ENCODE peak calls at places on chromosomes 2 and 18, in six cellular contexts. One of them, this sample, is unnamed.

GRCh38 chr2:229713371-229714079 is 830 bp downstream of the DNER start:
- DNase-seq in activated naive CD4-positive, alpha-beta T cell: no peak
- DNase-seq in CD4-positive, alpha-beta T cell: no peak
- DNase-seq in globus pallidus: peak; percentile 83
- DNase-seq in stimulated activated CD8-positive, alpha-beta memory T cell treated with anti-CD3 and anti-CD28 coated beads, Interleukin-2, amount 100 ng/mL, for 48 hours: no peak
- DNase-seq in epithelial cell of prostate: no peak
- DNase-seq in this sample: peak; percentile 25

GRCh38 chr2:196758474-196759377 is 40.8 kb downstream of the GTF3C3 start:
- DNase-seq in activated naive CD4-positive, alpha-beta T cell: no peak
- DNase-seq in CD4-positive, alpha-beta T cell: no peak
- DNase-seq in globus pallidus: peak; percentile 18
- DNase-seq in stimulated activated CD8-positive, alpha-beta memory T cell treated with anti-CD3 and anti-CD28 coated beads, Interleukin-2, amount 100 ng/mL, for 48 hours: no peak
- DNase-seq in epithelial cell of prostate: no peak
- DNase-seq in this sample: peak; percentile 45

GRCh38 chr2:73233932-73234832 is at the start of gene CCT7:
- DNase-seq in activated naive CD4-positive, alpha-beta T cell: peak; percentile 59
- DNase-seq in CD4-positive, alpha-beta T cell: peak; percentile 80
- DNase-seq in globus pallidus: peak; percentile 95
- DNase-seq in stimulated activated CD8-positive, alpha-beta memory T cell treated with anti-CD3 and anti-CD28 coated beads, Interleukin-2, amount 100 ng/mL, for 48 hours: peak; percentile 75
- DNase-seq in epithelial cell of prostate: peak; percentile 55
- DNase-seq in this sample: peak; percentile 93

GRCh38 chr2:168369087-168369486 is 87.0 kb upstream of the CERS6 start:
- DNase-seq in activated naive CD4-positive, alpha-beta T cell: no peak
- DNase-seq in CD4-positive, alpha-beta T cell: no peak
- DNase-seq in globus pallidus: no peak
- DNase-seq in stimulated activated CD8-positive, alpha-beta memory T cell treated with anti-CD3 and anti-CD28 coated beads, Interleukin-2, amount 100 ng/mL, for 48 hours: no peak
- DNase-seq in epithelial cell of prostate: no peak
- DNase-seq in this sample: no peak

GRCh38 chr2:37376421-37377186 is 32.2 kb downstream of the QPCT start:
- DNase-seq in activated naive CD4-positive, alpha-beta T cell: no peak
- DNase-seq in CD4-positive, alpha-beta T cell: no peak
- DNase-seq in globus pallidus: no peak
- DNase-seq in stimulated activated CD8-positive, alpha-beta memory T cell treated with anti-CD3 and anti-CD28 coated beads, Interleukin-2, amount 100 ng/mL, for 48 hours: no peak
- DNase-seq in epithelial cell of prostate: peak; percentile 75
- DNase-seq in this sample: no peak

GRCh38 chr2:217993055-217993645 is 9.6 kb downstream of the TNS1 start:
- DNase-seq in activated naive CD4-positive, alpha-beta T cell: no peak
- DNase-seq in CD4-positive, alpha-beta T cell: no peak
- DNase-seq in globus pallidus: no peak
- DNase-seq in stimulated activated CD8-positive, alpha-beta memory T cell treated with anti-CD3 and anti-CD28 coated beads, Interleukin-2, amount 100 ng/mL, for 48 hours: no peak
- DNase-seq in epithelial cell of prostate: no peak
- DNase-seq in this sample: peak; percentile 62

GRCh38 chr2:30514134-30514860 is 67.3 kb downstream of the LCLAT1 start:
- DNase-seq in activated naive CD4-positive, alpha-beta T cell: no peak
- DNase-seq in CD4-positive, alpha-beta T cell: no peak
- DNase-seq in globus pallidus: peak; percentile 5
- DNase-seq in stimulated activated CD8-positive, alpha-beta memory T cell treated with anti-CD3 and anti-CD28 coated beads, Interleukin-2, amount 100 ng/mL, for 48 hours: no peak
- DNase-seq in epithelial cell of prostate: no peak
- DNase-seq in this sample: peak; percentile 7

GRCh38 chr18:37334494-37335125 is 231.0 kb downstream of the CELF4 start:
- DNase-seq in activated naive CD4-positive, alpha-beta T cell: no peak
- DNase-seq in CD4-positive, alpha-beta T cell: no peak
- DNase-seq in globus pallidus: no peak
- DNase-seq in stimulated activated CD8-positive, alpha-beta memory T cell treated with anti-CD3 and anti-CD28 coated beads, Interleukin-2, amount 100 ng/mL, for 48 hours: no peak
- DNase-seq in epithelial cell of prostate: no peak
- DNase-seq in this sample: no peak

GRCh38 chr2:10647886-10648605 is 41.7 kb downstream of the NOL10 start:
- DNase-seq in activated naive CD4-positive, alpha-beta T cell: no peak
- DNase-seq in CD4-positive, alpha-beta T cell: no peak
- DNase-seq in globus pallidus: no peak
- DNase-seq in stimulated activated CD8-positive, alpha-beta memory T cell treated with anti-CD3 and anti-CD28 coated beads, Interleukin-2, amount 100 ng/mL, for 48 hours: no peak
- DNase-seq in epithelial cell of prostate: no peak
- DNase-seq in this sample: no peak

GRCh38 chr2:128439231-128440086 is 120.8 kb upstream of the HS6ST1 start:
- DNase-seq in activated naive CD4-positive, alpha-beta T cell: no peak
- DNase-seq in CD4-positive, alpha-beta T cell: no peak
- DNase-seq in globus pallidus: no peak
- DNase-seq in stimulated activated CD8-positive, alpha-beta memory T cell treated with anti-CD3 and anti-CD28 coated beads, Interleukin-2, amount 100 ng/mL, for 48 hours: no peak
- DNase-seq in epithelial cell of prostate: no peak
- DNase-seq in this sample: no peak

GRCh38 chr2:200600549-200601212 is 14.9 kb downstream of the AOX1 start:
- DNase-seq in activated naive CD4-positive, alpha-beta T cell: no peak
- DNase-seq in CD4-positive, alpha-beta T cell: no peak
- DNase-seq in globus pallidus: no peak
- DNase-seq in stimulated activated CD8-positive, alpha-beta memory T cell treated with anti-CD3 and anti-CD28 coated beads, Interleukin-2, amount 100 ng/mL, for 48 hours: no peak
- DNase-seq in epithelial cell of prostate: no peak
- DNase-seq in this sample: no peak

GRCh38 chr2:127768775-127769479 is 42.0 kb downstream of the WDR33 start:
- DNase-seq in activated naive CD4-positive, alpha-beta T cell: no peak
- DNase-seq in CD4-positive, alpha-beta T cell: no peak
- DNase-seq in globus pallidus: no peak
- DNase-seq in stimulated activated CD8-positive, alpha-beta memory T cell treated with anti-CD3 and anti-CD28 coated beads, Interleukin-2, amount 100 ng/mL, for 48 hours: no peak
- DNase-seq in epithelial cell of prostate: no peak
- DNase-seq in this sample: peak; percentile 16

GRCh38 chr2:99488999-99489757 is 639 bp downstream of the REV1 start:
- DNase-seq in activated naive CD4-positive, alpha-beta T cell: peak; percentile 17
- DNase-seq in CD4-positive, alpha-beta T cell: peak; percentile 35
- DNase-seq in globus pallidus: peak; percentile 72
- DNase-seq in stimulated activated CD8-positive, alpha-beta memory T cell treated with anti-CD3 and anti-CD28 coated beads, Interleukin-2, amount 100 ng/mL, for 48 hours: peak; percentile 14
- DNase-seq in epithelial cell of prostate: no peak
- DNase-seq in this sample: peak; percentile 70

GRCh38 chr2:220057922-220058321 is 430.5 kb downstream of the SLC4A3 start:
- DNase-seq in activated naive CD4-positive, alpha-beta T cell: no peak
- DNase-seq in CD4-positive, alpha-beta T cell: no peak
- DNase-seq in globus pallidus: no peak
- DNase-seq in stimulated activated CD8-positive, alpha-beta memory T cell treated with anti-CD3 and anti-CD28 coated beads, Interleukin-2, amount 100 ng/mL, for 48 hours: no peak
- DNase-seq in epithelial cell of prostate: no peak
- DNase-seq in this sample: no peak

GRCh38 chr2:73886357-73886756 is 6.5 kb upstream of the ACTG2 start:
- DNase-seq in activated naive CD4-positive, alpha-beta T cell: no peak
- DNase-seq in CD4-positive, alpha-beta T cell: no peak
- DNase-seq in globus pallidus: no peak
- DNase-seq in stimulated activated CD8-positive, alpha-beta memory T cell treated with anti-CD3 and anti-CD28 coated beads, Interleukin-2, amount 100 ng/mL, for 48 hours: peak; percentile 33
- DNase-seq in epithelial cell of prostate: no peak
- DNase-seq in this sample: no peak

GRCh38 chr2:167127135-167127534 is 238.9 kb downstream of the XIRP2 start:
- DNase-seq in activated naive CD4-positive, alpha-beta T cell: no peak
- DNase-seq in CD4-positive, alpha-beta T cell: no peak
- DNase-seq in globus pallidus: no peak
- DNase-seq in stimulated activated CD8-positive, alpha-beta memory T cell treated with anti-CD3 and anti-CD28 coated beads, Interleukin-2, amount 100 ng/mL, for 48 hours: no peak
- DNase-seq in epithelial cell of prostate: no peak
- DNase-seq in this sample: peak; percentile 23

This sample was measured in dermis blood vessel endothelial cell.